ENCODE peak calls at places on chromosomes 1 and 21, in ten cellular contexts. C is neural progenitor cell, D is body of pancreas, G is cardiac muscle cell, P is adrenal gland, E is Caco-2, Z is ovary, Q is esophagus squamous epithelium, I is lower lobe of right lung, A is BJ. O is an unnamed sample.
A peak's percentile ranks its signal among the peaks of the same experiment; 100 is the strongest.

GRCh38 chr1:90716552-90717355 is at the start of gene BARHL2:
- DNase-seq in C (peak; percentile 60), P (no peak), A (no peak), G (no peak), Q (no peak), D (no peak), I (no peak), Z (no peak), E (no peak), O (no peak)

GRCh38 chr1:65467536-65467935 is 47.1 kb downstream of the LEPR start:
- DNase-seq in Q (no peak), I (no peak), A (no peak), G (peak; percentile 22), P (no peak), Z (no peak), D (peak; percentile 73), C (peak; percentile 91), E (peak; percentile 86), O (peak; percentile 58)

GRCh38 chr1:228695015-228695955 is 40.0 kb upstream of the RHOU start:
- DNase-seq in G (no peak), Z (no peak), P (no peak), D (no peak), E (no peak), I (no peak), C (no peak), Q (no peak), A (no peak), O (no peak)

GRCh38 chr21:45747802-45748445 is 104.4 kb downstream of the PCBP3 start:
- DNase-seq in Z (no peak), G (peak; percentile 19), Q (no peak), P (peak; percentile 55), C (no peak), A (no peak), E (no peak), I (no peak), D (no peak), O (no peak)

GRCh38 chr1:158146165-158146564 is 34.5 kb upstream of the CD1D start:
- DNase-seq in D (no peak), I (no peak), G (peak; percentile 87), C (no peak), A (no peak), Q (no peak), E (no peak), Z (no peak), P (no peak), O (no peak)

GRCh38 chr1:25700626-25701025 is 84.0 kb downstream of the MAN1C1 start:
- DNase-seq in G (no peak), I (no peak), P (no peak), E (no peak), C (peak; percentile 51), A (no peak), Q (no peak), Z (no peak), D (no peak), O (no peak)

GRCh38 chr1:91730781-91731732 is 154.9 kb downstream of the TGFBR3 start:
- DNase-seq in C (peak; percentile 24), Q (no peak), E (peak; percentile 34), P (peak; percentile 75), I (peak; percentile 79), G (peak; percentile 87), D (peak; percentile 63), A (no peak), Z (no peak), O (peak; percentile 75)

GRCh38 chr1:82870332-82870731 is 1069.6 kb downstream of the ADGRL2 start:
- DNase-seq in Z (no peak), E (no peak), G (no peak), D (no peak), C (no peak), A (no peak), P (no peak), I (no peak), Q (no peak), O (no peak)

GRCh38 chr1:26706315-26706714 is 10.5 kb downstream of the ARID1A start:
- DNase-seq in E (no peak), G (no peak), Q (no peak), Z (no peak), I (no peak), A (no peak), P (no peak), C (no peak), D (no peak), O (no peak)

DNA sequence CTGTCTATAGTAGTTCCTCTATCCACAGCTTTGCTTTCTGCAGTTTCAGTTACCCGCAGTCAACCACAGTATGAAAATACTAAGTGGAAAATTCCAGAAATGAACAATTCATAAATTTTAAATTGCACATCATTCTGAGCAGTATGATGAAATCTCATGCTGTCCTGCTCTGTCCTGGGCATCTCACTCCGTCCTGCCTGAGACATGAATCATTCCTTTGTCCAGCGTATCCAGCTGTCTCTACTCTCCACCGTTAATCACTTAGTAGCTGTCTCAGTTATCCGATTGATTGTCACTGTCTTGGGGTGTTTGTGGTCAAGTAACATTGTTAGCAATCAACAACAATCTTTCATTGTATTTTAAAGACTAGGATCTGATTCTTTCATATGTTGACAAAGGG is 50.1 kb upstream of the DNAH14 start:
- DNase-seq in Q (no peak), D (no peak), E (no peak), Z (no peak), G (peak; percentile 77), C (no peak), I (no peak), A (no peak), P (no peak), O (no peak)
- H3K27me3 ChIP-seq in Q (peaks cover 21% of the 10 kb centered on the region), D (no peaks in the 10 kb centered on the region), E (no peaks in the 10 kb centered on the region), Z (no peaks in the 10 kb centered on the region), G (no peaks in the 10 kb centered on the region), C (no peaks in the 10 kb centered on the region), I (no peaks in the 10 kb centered on the region), A (peaks cover 10% of the 10 kb centered on the region), P (no peaks in the 10 kb centered on the region), O (no peaks in the 10 kb centered on the region)

GRCh38 chr1:224095867-224096266 is 18.0 kb upstream of the FBXO28 start:
- DNase-seq in E (no peak), Q (no peak), I (no peak), Z (no peak), G (no peak), P (no peak), D (no peak), C (no peak), A (no peak), O (no peak)
- TF ChIP-seq CTCF in E (no peak), Q (no peak), I (no peak), Z (no peak), G (no peak), P (no peak), D (no peak), C (no peak), A (no peak), O (no peak)

GRCh38 chr1:18468570-18468969 is 12.2 kb upstream of the KLHDC7A start:
- DNase-seq in G (no peak), P (no peak), E (no peak), D (no peak), C (no peak), Z (no peak), I (no peak), Q (no peak), A (no peak), O (no peak)

GRCh38 chr1:18469514-18469913 is 11.2 kb upstream of the KLHDC7A start:
- DNase-seq in A (no peak), Q (no peak), I (no peak), P (no peak), E (no peak), D (no peak), Z (no peak), C (no peak), G (no peak), O (no peak)

GRCh38 chr1:18474559-18474958 is 6.2 kb upstream of the KLHDC7A start:
- DNase-seq in A (no peak), C (no peak), D (no peak), P (no peak), Q (no peak), E (no peak), G (no peak), I (no peak), Z (no peak), O (no peak)

GRCh38 chr1:18473195-18473815 is 7.4 kb upstream of the KLHDC7A start:
- DNase-seq in G (no peak), A (no peak), C (no peak), Q (no peak), P (no peak), E (no peak), D (no peak), I (no peak), Z (no peak), O (no peak)

DNA sequence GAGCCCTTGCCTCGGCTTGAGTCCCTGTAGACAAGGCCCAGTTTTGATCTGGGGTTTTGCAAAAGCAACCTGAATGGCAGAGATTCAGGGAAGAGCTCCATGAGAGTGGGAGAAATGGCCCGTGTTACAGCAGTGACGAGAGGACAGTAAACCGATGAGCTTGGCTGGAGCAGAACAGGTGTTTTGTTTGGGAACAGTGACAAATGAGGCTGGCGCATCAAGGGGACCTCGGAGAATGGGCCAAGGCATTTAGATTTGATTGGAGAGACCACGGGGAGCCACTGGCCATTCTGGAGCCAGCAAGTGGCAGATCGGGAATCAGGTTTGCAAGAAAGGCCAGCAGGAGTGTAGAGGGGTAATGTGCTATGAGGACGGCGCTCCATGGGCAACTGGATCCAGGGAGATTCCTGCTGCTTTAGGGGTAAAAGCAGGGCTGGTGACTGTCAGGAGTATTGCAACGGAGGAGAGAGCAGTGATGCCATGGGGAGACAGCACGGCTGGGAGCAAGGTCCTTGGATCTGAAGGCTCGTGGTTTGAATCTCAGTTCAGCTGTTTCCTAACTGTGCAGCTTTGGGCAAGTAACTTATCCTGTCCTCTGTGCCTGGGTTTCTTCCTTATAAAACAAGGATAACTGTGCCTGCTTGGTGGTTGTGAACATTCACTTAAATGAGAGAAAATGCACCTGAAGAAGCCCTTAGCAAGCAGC is 9.9 kb upstream of the KLHDC7A start:
- DNase-seq in P (no peak), C (no peak), E (no peak), A (no peak), Q (no peak), Z (no peak), G (no peak), I (no peak), D (no peak), O (no peak)
- H3K27me3 ChIP-seq in P (no peaks in the 10 kb centered on the region), C (no peaks in the 10 kb centered on the region), E (no peaks in the 10 kb centered on the region), A (no peaks in the 10 kb centered on the region), Q (peaks cover 25% of the 10 kb centered on the region), Z (no peaks in the 10 kb centered on the region), G (no peaks in the 10 kb centered on the region), I (no peaks in the 10 kb centered on the region), D (no peaks in the 10 kb centered on the region), O (no peaks in the 10 kb centered on the region)

GRCh38 chr21:37073417-37074194 is 552 bp downstream of the TTC3 start:
- DNase-seq in G (peak; percentile 33), C (peak; percentile 46), Q (no peak), D (peak; percentile 54), P (peak; percentile 76), I (peak; percentile 77), E (peak; percentile 40), Z (peak; percentile 80), A (no peak), O (peak; percentile 53)
- TF ChIP-seq CTCF in G (peak; percentile 9), C (no peak), Q (no peak), D (no peak), P (no peak), I (no peak), E (no peak), Z (no peak), A (peak; percentile 33), O (peak; percentile 7)

O was measured in stomach.